ENCODE peak calls at places on chromosomes 2 and 18, in ten cellular contexts. T is BJ; S is glutamatergic neuron; O is stimulated activated CD4-positive, alpha-beta T cell treated with anti-CD3 and anti-CD28 coated beads, Interleukin-2, amount 100 ng/mL, for 48 hours; B is SW480; Q is neural progenitor cell; I is RPMI7951; W is mesendoderm; E is Kasumi-1; D is aorta. L is an unnamed sample.
A peak's percentile ranks its signal among the peaks of the same experiment; 100 is the strongest.

GRCh38 chr2:40178971-40179370 is 272.9 kb downstream of the SLC8A1 start:
- DNase-seq in T (no peak), S (no peak), O (no peak), B (no peak), Q (no peak), I (no peak), W (no peak), E (no peak), D (no peak), L (no peak)

GRCh38 chr2:239012228-239012627 is 164.3 kb downstream of the TWIST2 start:
- DNase-seq in T (no peak), S (no peak), O (no peak), B (no peak), Q (no peak), I (no peak), W (no peak), E (no peak), D (no peak), L (no peak)

GRCh38 chr2:8087480-8087840 is 594.4 kb upstream of the ID2 start:
- DNase-seq in T (no peak), S (no peak), O (no peak), B (no peak), Q (no peak), I (peak; percentile 87), W (no peak), E (no peak), D (no peak), L (no peak)

GRCh38 chr18:34729264-34729663 is 19.2 kb downstream of the DTNA start:
- DNase-seq in T (no peak), S (no peak), O (no peak), B (peak; percentile 11), Q (peak; percentile 70), I (no peak), W (peak; percentile 87), E (peak; percentile 62), D (no peak), L (no peak)

GRCh38 chr2:205352593-205352992 is 329.7 kb upstream of the NRP2 start:
- DNase-seq in T (no peak), S (no peak), O (no peak), B (no peak), Q (no peak), I (no peak), W (no peak), E (no peak), D (no peak), L (no peak)

GRCh38 chr2:159098815-159099455 is 130.5 kb downstream of the TANC1 start:
- DNase-seq in T (no peak), S (no peak), O (no peak), B (peak; percentile 42), Q (no peak), I (no peak), W (peak; percentile 60), E (no peak), D (no peak), L (no peak)

GRCh38 chr2:100653449-100654045 is 90.8 kb downstream of the PDCL3 start:
- DNase-seq in T (no peak), S (no peak), O (no peak), B (no peak), Q (no peak), I (no peak), W (no peak), E (no peak), D (no peak), L (no peak)

GRCh38 chr2:65999790-66000189 is 435.1 kb upstream of the MEIS1 start:
- DNase-seq in T (no peak), S (no peak), O (no peak), B (no peak), Q (no peak), I (no peak), W (no peak), E (peak; percentile 33), D (no peak), L (no peak)

GRCh38 chr2:209648714-209649113 is 122.9 kb upstream of the UNC80 start:
- DNase-seq in T (peak; percentile 70), S (no peak), O (no peak), B (no peak), Q (no peak), I (peak; percentile 13), W (peak; percentile 33), E (no peak), D (no peak), L (no peak)

GRCh38 chr2:168427451-168427850 is 28.6 kb upstream of the CERS6 start:
- DNase-seq in T (peak; percentile 63), S (no peak), O (no peak), B (no peak), Q (no peak), I (peak; percentile 59), W (peak; percentile 41), E (no peak), D (no peak), L (no peak)

GRCh38 chr18:22641973-22642372 is 224.3 kb upstream of the CTAGE1 start:
- DNase-seq in T (no peak), S (no peak), O (no peak), B (no peak), Q (no peak), I (no peak), W (no peak), E (no peak), D (no peak), L (no peak)

GRCh38 chr2:236572482-236572881 is 2.9 kb downstream of the ACKR3 start:
- DNase-seq in T (no peak), S (no peak), O (no peak), B (no peak), Q (peak; percentile 88), I (peak; percentile 33), W (peak; percentile 42), E (no peak), D (no peak), L (no peak)

GRCh38 chr18:34972765-34973414 is 68.3 kb upstream of the MAPRE2 start:
- DNase-seq in T (no peak), S (no peak), O (no peak), B (no peak), Q (no peak), I (peak; percentile 46), W (no peak), E (no peak), D (no peak), L (no peak)